ENCODE peak calls at places on chromosomes 12 and 14, in five cellular contexts. One of them, this sample, is unnamed.

GRCh38 chr12:40584763-40585162 is 107.5 kb upstream of the CNTN1 start:
- DNase-seq in HepG2: no peak
- DNase-seq in K562: no peak
- DNase-seq in SK-N-SH: no peak
- DNase-seq in GM12878: no peak
- DNase-seq in this sample: no peak

GRCh38 chr14:88792572-88793258 is at the start of gene EML5:
- DNase-seq in HepG2: peak
- DNase-seq in K562: peak
- DNase-seq in SK-N-SH: peak
- DNase-seq in GM12878: no peak
- DNase-seq in this sample: peak

GRCh38 chr12:128918481-128918880 is 65.2 kb downstream of the GLT1D1 start:
- DNase-seq in HepG2: no peak
- DNase-seq in K562: no peak
- DNase-seq in SK-N-SH: no peak
- DNase-seq in GM12878: no peak
- DNase-seq in this sample: no peak

GRCh38 chr14:104268725-104269436 is 130.5 kb downstream of the KIF26A start:
- DNase-seq in HepG2: no peak
- DNase-seq in K562: no peak
- DNase-seq in SK-N-SH: no peak
- DNase-seq in GM12878: no peak
- DNase-seq in this sample: no peak

GRCh38 chr12:87336814-87337336 is 692.3 kb downstream of the C12orf50 start:
- DNase-seq in HepG2: no peak
- DNase-seq in K562: no peak
- DNase-seq in SK-N-SH: no peak
- DNase-seq in GM12878: no peak
- DNase-seq in this sample: no peak

GRCh38 chr12:27332407-27333310 is at the start of gene BMAL2:
- DNase-seq in HepG2: peak
- DNase-seq in K562: peak
- DNase-seq in SK-N-SH: peak
- DNase-seq in GM12878: no peak
- DNase-seq in this sample: no peak

GRCh38 chr12:107474639-107475539 is 210.7 kb upstream of the PWP1 start:
- DNase-seq in HepG2: no peak
- DNase-seq in K562: no peak
- DNase-seq in SK-N-SH: no peak
- DNase-seq in GM12878: no peak
- DNase-seq in this sample: no peak

GRCh38 chr12:57983150-57983857 is 41.9 kb downstream of the ATP23 start:
- DNase-seq in HepG2: peak
- DNase-seq in K562: no peak
- DNase-seq in SK-N-SH: peak
- DNase-seq in GM12878: no peak
- DNase-seq in this sample: peak

GRCh38 chr14:23624830-23625404 is 11.2 kb upstream of the DHRS2 start:
- DNase-seq in HepG2: no peak
- DNase-seq in K562: no peak
- DNase-seq in SK-N-SH: no peak
- DNase-seq in GM12878: no peak
- DNase-seq in this sample: peak

GRCh38 chr14:72383869-72384268 is 451.6 kb downstream of the RGS6 start:
- DNase-seq in HepG2: no peak
- DNase-seq in K562: no peak
- DNase-seq in SK-N-SH: no peak
- DNase-seq in GM12878: no peak
- DNase-seq in this sample: no peak

GRCh38 chr12:103272949-103273348 is 222.8 kb downstream of the C12orf42 start:
- DNase-seq in HepG2: no peak
- DNase-seq in K562: no peak
- DNase-seq in SK-N-SH: no peak
- DNase-seq in GM12878: no peak
- DNase-seq in this sample: no peak

GRCh38 chr12:12503384-12504078 is 59.1 kb downstream of the DUSP16 start:
- DNase-seq in HepG2: no peak
- DNase-seq in K562: no peak
- DNase-seq in SK-N-SH: no peak
- DNase-seq in GM12878: no peak
- DNase-seq in this sample: no peak

GRCh38 chr12:27456618-27457017 is 10.1 kb downstream of the SMCO2 start:
- DNase-seq in HepG2: peak
- DNase-seq in K562: no peak
- DNase-seq in SK-N-SH: no peak
- DNase-seq in GM12878: no peak
- DNase-seq in this sample: no peak

GRCh38 chr12:94225924-94226630 is 77.7 kb downstream of the PLXNC1 start:
- DNase-seq in HepG2: no peak
- DNase-seq in K562: no peak
- DNase-seq in SK-N-SH: peak
- DNase-seq in GM12878: no peak
- DNase-seq in this sample: no peak

GRCh38 chr12:106289196-106289681 is 13.3 kb upstream of the TCP11L2 start:
- DNase-seq in HepG2: no peak
- DNase-seq in K562: no peak
- DNase-seq in SK-N-SH: no peak
- DNase-seq in GM12878: no peak
- DNase-seq in this sample: no peak

GRCh38 chr12:7075931-7076330 is 15.4 kb downstream of the C1S start:
- DNase-seq in HepG2: no peak
- DNase-seq in K562: no peak
- DNase-seq in SK-N-SH: no peak
- DNase-seq in GM12878: no peak
- DNase-seq in this sample: no peak

GRCh38 chr12:63917864-63918742 is 73.6 kb downstream of the SRGAP1 start:
- DNase-seq in HepG2: peak
- DNase-seq in K562: no peak
- DNase-seq in SK-N-SH: no peak
- DNase-seq in GM12878: peak
- DNase-seq in this sample: peak

GRCh38 chr14:102589761-102590290 is 2.6 kb upstream of the RCOR1 start:
- DNase-seq in HepG2: no peak
- DNase-seq in K562: no peak
- DNase-seq in SK-N-SH: no peak
- DNase-seq in GM12878: no peak
- DNase-seq in this sample: no peak

GRCh38 chr12:52327830-52328500 is 6.8 kb upstream of the KRT83 start:
- DNase-seq in HepG2: no peak
- DNase-seq in K562: no peak
- DNase-seq in SK-N-SH: no peak
- DNase-seq in GM12878: no peak
- DNase-seq in this sample: no peak

GRCh38 chr12:121839993-121840761 is 18.5 kb downstream of the HPD start:
- DNase-seq in HepG2: no peak
- DNase-seq in K562: no peak
- DNase-seq in SK-N-SH: no peak
- DNase-seq in GM12878: no peak
- DNase-seq in this sample: no peak

GRCh38 chr14:100221419-100222218 is 17.3 kb upstream of the YY1 start:
- DNase-seq in HepG2: peak
- DNase-seq in K562: peak
- DNase-seq in SK-N-SH: no peak
- DNase-seq in GM12878: no peak
- DNase-seq in this sample: no peak

GRCh38 chr12:95253386-95253785 is 35.8 kb downstream of the VEZT start:
- DNase-seq in HepG2: no peak
- DNase-seq in K562: no peak
- DNase-seq in SK-N-SH: no peak
- DNase-seq in GM12878: no peak
- DNase-seq in this sample: no peak

GRCh38 chr12:79618848-79619404 is 71.8 kb downstream of the PAWR start:
- DNase-seq in HepG2: no peak
- DNase-seq in K562: no peak
- DNase-seq in SK-N-SH: no peak
- DNase-seq in GM12878: no peak
- DNase-seq in this sample: no peak

GRCh38 chr14:64879635-64880381 is at the start of gene SPTB:
- DNase-seq in HepG2: no peak
- DNase-seq in K562: peak
- DNase-seq in SK-N-SH: peak
- DNase-seq in GM12878: no peak
- DNase-seq in this sample: no peak

GRCh38 chr12:107169200-107169599 is 75.9 kb upstream of the CRY1 start:
- DNase-seq in HepG2: no peak
- DNase-seq in K562: no peak
- DNase-seq in SK-N-SH: no peak
- DNase-seq in GM12878: no peak
- DNase-seq in this sample: no peak

GRCh38 chr12:51048601-51049369 is 658 bp downstream of the LETMD1 start:
- DNase-seq in HepG2: no peak
- DNase-seq in K562: no peak
- DNase-seq in SK-N-SH: peak
- DNase-seq in GM12878: no peak
- DNase-seq in this sample: no peak
- TF ChIP-seq ZBTB33 in HepG2: no peak
- TF ChIP-seq ZBTB33 in K562: no peak
- TF ChIP-seq ZBTB33 in SK-N-SH: no peak
- TF ChIP-seq ZBTB33 in GM12878: no peak
- TF ChIP-seq ZBTB33 in this sample: no peak

DNA sequence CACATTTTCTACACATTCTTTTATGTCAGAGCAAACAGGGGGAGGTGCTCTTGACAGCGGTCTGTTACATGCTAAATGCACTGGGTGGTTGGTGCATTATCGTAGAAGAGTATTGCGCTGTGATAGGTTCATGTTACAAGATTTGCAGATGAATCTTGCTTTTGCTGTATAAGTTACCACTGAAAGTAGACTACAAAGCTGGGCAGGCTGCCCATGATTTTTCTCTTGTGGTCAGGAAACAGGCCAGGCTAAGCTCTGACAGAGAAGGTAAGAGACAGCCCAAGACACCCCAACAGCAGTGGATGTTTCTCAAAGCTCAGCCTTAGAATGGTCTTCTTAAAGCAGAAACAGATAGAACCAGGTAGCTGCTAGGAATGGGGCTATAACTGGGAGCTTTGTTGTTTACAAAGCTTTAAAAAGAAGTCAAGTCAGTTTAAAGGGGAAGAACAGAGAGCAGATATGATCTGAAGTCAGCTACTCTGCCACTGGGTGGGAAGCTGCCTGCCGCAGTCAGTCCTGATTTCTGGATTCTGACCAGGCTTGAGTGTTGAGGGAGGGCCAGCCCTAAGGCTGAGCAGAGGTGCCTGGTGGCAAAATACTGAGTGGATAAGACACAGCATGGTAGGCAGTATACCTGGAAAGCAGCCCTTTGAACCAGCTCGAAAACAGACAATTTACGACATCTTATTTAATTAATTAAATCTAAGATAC is 9.4 kb downstream of the KCNA1 start:
- DNase-seq in HepG2: no peak
- DNase-seq in K562: no peak
- DNase-seq in SK-N-SH: no peak
- DNase-seq in GM12878: no peak
- DNase-seq in this sample: no peak
- TF ChIP-seq ZBTB33 in HepG2: no peak
- TF ChIP-seq ZBTB33 in K562: no peak
- TF ChIP-seq ZBTB33 in SK-N-SH: no peak
- TF ChIP-seq ZBTB33 in GM12878: no peak
- TF ChIP-seq ZBTB33 in this sample: no peak

GRCh38 chr12:117109943-117110342 is 10.7 kb upstream of the TESC start:
- DNase-seq in HepG2: no peak
- DNase-seq in K562: no peak
- DNase-seq in SK-N-SH: no peak
- DNase-seq in GM12878: no peak
- DNase-seq in this sample: no peak

GRCh38 chr12:117113231-117113630 is 14.0 kb upstream of the TESC start:
- DNase-seq in HepG2: no peak
- DNase-seq in K562: no peak
- DNase-seq in SK-N-SH: no peak
- DNase-seq in GM12878: no peak
- DNase-seq in this sample: no peak

GRCh38 chr12:117112268-117112595 is 13.0 kb upstream of the TESC start:
- DNase-seq in HepG2: no peak
- DNase-seq in K562: no peak
- DNase-seq in SK-N-SH: no peak
- DNase-seq in GM12878: no peak
- DNase-seq in this sample: no peak

GRCh38 chr12:117114784-117115183 is 15.6 kb upstream of the TESC start:
- DNase-seq in HepG2: no peak
- DNase-seq in K562: no peak
- DNase-seq in SK-N-SH: no peak
- DNase-seq in GM12878: no peak
- DNase-seq in this sample: no peak

DNA sequence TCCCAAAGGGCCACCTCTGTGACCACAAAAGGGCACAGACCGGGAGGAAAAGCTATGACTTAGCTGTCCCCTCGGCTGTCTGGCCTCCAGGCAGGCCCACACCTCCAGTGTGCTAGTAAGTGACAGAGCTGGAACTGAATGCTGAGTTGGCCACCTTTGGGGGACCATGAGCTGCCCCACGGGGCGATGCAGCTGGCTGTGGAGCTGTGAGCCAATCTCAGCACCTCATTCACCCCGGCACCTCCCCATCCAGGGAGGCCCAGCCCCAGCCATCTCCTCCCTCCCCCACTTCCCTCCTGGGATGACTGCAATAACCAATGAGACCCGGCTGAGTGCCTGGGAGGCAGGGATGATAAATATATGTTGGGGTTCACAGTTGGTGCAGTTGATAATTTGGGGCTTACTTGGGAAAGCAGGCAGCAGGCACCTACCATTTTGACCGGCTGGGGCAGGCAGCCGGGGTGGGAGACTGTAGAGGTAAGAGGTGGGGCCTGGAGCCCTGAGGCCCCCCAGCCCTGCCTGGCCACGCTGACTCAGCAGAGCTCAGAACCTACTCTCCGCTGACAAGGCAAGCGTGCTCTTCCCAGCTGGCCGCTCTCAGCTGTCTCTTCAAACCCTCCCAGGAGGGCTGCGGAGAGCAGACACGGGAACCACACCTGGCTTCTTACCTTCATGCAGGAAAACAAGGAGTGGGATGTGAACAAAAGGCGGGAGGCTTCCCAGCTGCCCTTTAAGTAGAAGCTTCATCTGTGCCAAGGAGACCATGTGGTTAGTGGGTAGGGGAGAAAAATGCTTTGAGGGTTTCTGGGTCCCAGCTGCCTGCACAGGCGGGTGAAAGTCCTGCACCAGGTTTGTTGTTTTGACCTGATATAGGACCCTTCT is 12.4 kb upstream of the TESC start:
- DNase-seq in HepG2: no peak
- DNase-seq in K562: peak
- DNase-seq in SK-N-SH: no peak
- DNase-seq in GM12878: no peak
- DNase-seq in this sample: no peak
- TF ChIP-seq ZBTB33 in HepG2: no peak
- TF ChIP-seq ZBTB33 in K562: no peak
- TF ChIP-seq ZBTB33 in SK-N-SH: no peak
- TF ChIP-seq ZBTB33 in GM12878: no peak
- TF ChIP-seq ZBTB33 in this sample: no peak

DNA sequence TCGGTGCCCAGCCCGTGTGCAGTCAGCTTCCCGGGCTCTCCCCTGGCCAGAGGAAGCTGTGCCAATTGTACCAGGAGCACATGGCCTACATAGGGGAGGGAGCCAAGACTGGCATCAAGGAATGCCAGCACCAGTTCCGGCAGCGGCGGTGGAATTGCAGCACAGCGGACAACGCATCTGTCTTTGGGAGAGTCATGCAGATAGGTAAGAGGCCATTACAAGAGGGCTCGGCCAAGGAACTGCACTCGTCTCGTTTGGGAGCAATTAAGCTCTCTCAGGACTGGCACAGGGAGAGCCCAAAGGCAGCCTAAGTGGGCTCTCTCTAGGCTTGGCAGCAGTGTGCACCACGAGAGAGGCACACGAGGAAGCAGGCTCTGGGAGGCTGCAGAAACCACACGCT is 3.7 kb downstream of the WNT5B start:
- DNase-seq in HepG2: no peak
- DNase-seq in K562: no peak
- DNase-seq in SK-N-SH: no peak
- DNase-seq in GM12878: no peak
- DNase-seq in this sample: no peak
- TF ChIP-seq ZBTB33 in HepG2: no peak
- TF ChIP-seq ZBTB33 in K562: no peak
- TF ChIP-seq ZBTB33 in SK-N-SH: no peak
- TF ChIP-seq ZBTB33 in GM12878: no peak
- TF ChIP-seq ZBTB33 in this sample: no peak